ENCODE peak calls at places on chromosome 15, in eight cellular contexts. Z is HL-60, H is keratinocyte, R is psoas muscle, X is OCI-LY7, J is breast epithelium, E is SK-N-SH, I is astrocyte. W is an unnamed sample.

GRCh38 chr15:100940785-100941379 is 21.7 kb downstream of the LRRK1 start:
- DNase-seq in H (no peak), I (no peak), Z (peak; percentile 70), X (peak; percentile 68), R (no peak), J (no peak), E (no peak), W (no peak)

GRCh38 chr15:70077436-70077835 is 20.3 kb downstream of the TLE3 start:
- DNase-seq in X (no peak), Z (no peak), I (no peak), J (no peak), E (no peak), R (peak; percentile 65), H (no peak), W (no peak)

GRCh38 chr15:58340176-58340575 is 91.6 kb upstream of the LIPC start:
- DNase-seq in E (no peak), X (no peak), Z (no peak), H (no peak), I (peak; percentile 37), R (no peak), J (no peak), W (no peak)

GRCh38 chr15:64536244-64536836 is 76.0 kb downstream of the ZNF609 start:
- DNase-seq in I (peak; percentile 85), J (no peak), X (no peak), R (no peak), E (no peak), H (peak; percentile 57), Z (no peak), W (peak; percentile 84)

GRCh38 chr15:85793641-85794597 is 806 bp downstream of the KLHL25 start:
- DNase-seq in Z (no peak), R (peak; percentile 84), X (peak; percentile 50), I (no peak), E (peak; percentile 73), H (no peak), J (peak; percentile 37), W (peak; percentile 19)

GRCh38 chr15:68638953-68639500 is 60.2 kb downstream of the CORO2B start:
- DNase-seq in X (no peak), J (no peak), H (no peak), Z (no peak), E (no peak), I (peak; percentile 72), R (no peak), W (peak; percentile 45)

GRCh38 chr15:60854858-60855568 is 374.1 kb downstream of the RORA start:
- DNase-seq in I (no peak), R (no peak), H (peak; percentile 57), E (no peak), J (no peak), Z (no peak), X (no peak), W (no peak)

GRCh38 chr15:63539517-63539916 is 35.1 kb downstream of the USP3 start:
- DNase-seq in X (no peak), H (no peak), R (no peak), E (no peak), J (no peak), Z (no peak), I (no peak), W (no peak)

GRCh38 chr15:56798639-56799038 is 65.3 kb upstream of the ZNF280D start:
- DNase-seq in Z (no peak), J (no peak), R (peak; percentile 58), X (no peak), H (peak; percentile 32), E (no peak), I (no peak), W (no peak)

GRCh38 chr15:47820780-47821319 is 103.5 kb downstream of the SEMA6D start:
- DNase-seq in H (no peak), J (no peak), I (peak; percentile 94), R (no peak), Z (no peak), X (no peak), E (no peak), W (peak; percentile 89)

GRCh38 chr15:84034831-84035753 is 200.5 kb upstream of the GOLGA6L4 start:
- DNase-seq in E (peak; percentile 17), R (no peak), J (no peak), I (peak; percentile 22), Z (no peak), X (peak; percentile 27), H (peak; percentile 9), W (peak; percentile 18)

GRCh38 chr15:52440414-52440813 is 88.3 kb downstream of the MYO5A start:
- DNase-seq in R (peak; percentile 68), J (no peak), Z (peak; percentile 10), H (peak; percentile 72), E (no peak), I (peak; percentile 43), X (no peak), W (peak; percentile 21)

GRCh38 chr15:101046826-101047225 is 127.7 kb downstream of the LRRK1 start:
- DNase-seq in X (no peak), H (no peak), E (no peak), I (no peak), J (no peak), Z (no peak), R (no peak), W (no peak)

GRCh38 chr15:29925227-29926082 is 103.2 kb upstream of the TJP1 start:
- DNase-seq in J (no peak), I (peak; percentile 68), H (peak; percentile 91), E (peak; percentile 79), X (peak; percentile 41), R (peak; percentile 64), Z (no peak), W (peak; percentile 86)

GRCh38 chr15:89685995-89686394 is 4.6 kb downstream of the PEX11A start:
- DNase-seq in H (no peak), Z (no peak), I (no peak), E (no peak), J (no peak), R (no peak), X (no peak), W (no peak)

GRCh38 chr15:100601158-100601557 is 826 bp downstream of the LINS1 start:
- DNase-seq in R (no peak), H (no peak), E (no peak), I (peak; percentile 4), X (peak; percentile 26), J (no peak), Z (no peak), W (no peak)

GRCh38 chr15:96354731-96355560 is 24.4 kb downstream of the NR2F2 start:
- DNase-seq in J (no peak), X (no peak), H (no peak), Z (no peak), E (no peak), I (peak; percentile 88), R (no peak), W (peak; percentile 79)
- H3K4me3 ChIP-seq in J (peak overlapping the region; percentile 67), X (no peak overlapping the region), H (peak overlapping the region; percentile 34), Z (peak overlapping the region; percentile 42), E (no peak overlapping the region), I (peak overlapping the region; percentile 53), R (peak overlapping the region; percentile 65), W (peak overlapping the region; percentile 68)

GRCh38 chr15:51234181-51234927 is 104.0 kb downstream of the CYP19A1 start:
- DNase-seq in X (no peak), E (no peak), R (no peak), I (no peak), J (no peak), H (no peak), Z (no peak), W (no peak)

GRCh38 chr15:51232581-51232980 is 105.8 kb downstream of the CYP19A1 start:
- DNase-seq in E (no peak), H (no peak), Z (no peak), R (no peak), I (no peak), J (no peak), X (no peak), W (no peak)

GRCh38 chr15:51227967-51228783 is 110.2 kb downstream of the CYP19A1 start:
- DNase-seq in I (peak; percentile 85), J (no peak), H (peak; percentile 23), E (no peak), X (no peak), Z (peak; percentile 77), R (no peak), W (peak; percentile 80)

GRCh38 chr15:51226813-51227212 is 111.6 kb downstream of the CYP19A1 start:
- DNase-seq in J (no peak), E (no peak), R (no peak), X (no peak), Z (no peak), I (no peak), H (no peak), W (no peak)

GRCh38 chr15:51229907-51230328 is 108.5 kb downstream of the CYP19A1 start:
- DNase-seq in I (peak; percentile 19), Z (no peak), J (no peak), X (peak; percentile 2), E (peak; percentile 55), H (no peak), R (no peak), W (no peak)
- TF ChIP-seq CTCF in I (peak; percentile 35), Z (no peak), J (peak; percentile 35), X (peak; percentile 60), E (peak; percentile 55), H (peak; percentile 6), R (no peak), W (peak; percentile 55)

GRCh38 chr15:80241508-80241907 is 10.5 kb downstream of the CTXND1 start:
- DNase-seq in I (no peak), E (no peak), J (no peak), R (no peak), Z (no peak), X (no peak), H (no peak), W (no peak)
- H3K27ac ChIP-seq in I (no peak overlapping the region), E (no peak overlapping the region), J (no peak overlapping the region), R (no peak overlapping the region), Z (no peak overlapping the region), X (no peak overlapping the region), H (no peak overlapping the region), W (no peak overlapping the region)

DNA sequence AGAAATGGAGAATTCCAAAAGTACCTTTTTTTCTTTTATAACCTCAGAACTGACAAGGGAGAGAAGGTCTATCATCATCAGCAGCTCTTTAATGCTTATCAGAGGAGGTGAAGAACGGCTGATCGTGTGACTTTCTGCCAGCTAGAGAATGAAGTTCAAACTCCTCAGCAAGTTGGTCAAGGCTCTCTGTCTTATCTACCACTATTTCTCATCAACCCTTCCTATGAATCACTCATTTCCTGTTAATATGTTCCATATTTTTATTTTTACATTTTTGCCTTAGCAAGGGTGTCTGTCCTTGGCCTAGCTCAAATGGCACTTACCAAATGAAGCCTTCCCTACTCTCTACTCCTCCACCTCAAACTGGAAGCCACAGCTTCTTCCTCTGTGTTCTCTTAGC is 73.1 kb upstream of the TSPAN3 start:
- DNase-seq in Z (no peak), J (no peak), H (no peak), E (no peak), I (peak; percentile 65), X (no peak), R (no peak), W (peak; percentile 64)
- H3K4me3 ChIP-seq in Z (no peak overlapping the region), J (no peak overlapping the region), H (no peak overlapping the region), E (no peak overlapping the region), I (peak overlapping the region; percentile 35), X (no peak overlapping the region), R (no peak overlapping the region), W (no peak overlapping the region)

DNA sequence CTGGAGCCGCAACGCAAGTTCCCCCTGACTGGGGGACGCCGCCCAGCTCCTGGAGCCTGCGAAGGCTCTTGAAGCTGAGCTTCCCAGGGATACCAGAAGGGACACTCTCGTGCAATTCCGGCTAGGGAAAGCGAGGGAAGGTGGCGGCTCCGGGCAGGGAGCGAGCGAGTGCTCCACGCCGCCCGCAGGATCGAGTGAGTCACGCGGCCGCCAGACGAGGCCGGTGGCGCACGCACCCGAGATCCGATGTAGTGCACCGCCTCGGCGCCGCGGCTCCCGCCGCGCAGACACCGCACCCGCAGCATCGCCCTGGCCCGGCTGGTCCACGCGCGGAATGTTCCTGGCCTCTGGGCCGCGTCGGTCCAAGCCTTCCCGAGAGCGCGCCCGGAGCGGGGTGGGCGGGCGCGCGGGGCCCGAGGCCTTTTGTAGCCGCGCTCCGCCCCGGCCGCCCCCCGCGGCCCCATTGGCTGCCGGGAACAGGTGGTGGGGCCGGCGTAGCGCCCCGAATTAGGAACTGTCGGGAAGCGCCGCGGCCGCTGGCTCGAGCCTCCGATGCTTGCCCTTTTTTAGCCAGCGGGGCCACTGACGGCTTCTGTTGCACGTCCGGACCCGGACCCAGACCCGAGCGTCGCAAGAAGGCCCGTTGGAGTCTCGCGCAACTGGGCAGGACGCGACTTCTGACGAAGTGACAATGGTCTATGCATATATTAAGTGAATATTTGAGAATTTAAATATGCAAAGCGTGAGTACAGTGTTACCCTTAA is at the start of gene GATM:
- DNase-seq in Z (peak; percentile 22), X (no peak), H (no peak), I (peak; percentile 76), E (peak; percentile 93), R (peak; percentile 91), J (peak; percentile 61), W (peak; percentile 70)
- TF ChIP-seq CTCF in Z (no peak), X (peak; percentile 8), H (peak; percentile 55), I (peak; percentile 21), E (peak; percentile 47), R (peak; percentile 45), J (peak; percentile 48), W (peak; percentile 70)